ENCODE peak calls at places on chromosomes 5 and 9, in eight cellular contexts. W is GM12878, K is Panc1, T is mammary epithelial cell, P is PC-9, S is GM06990, Z is heart right ventricle, Y is transverse colon. M is an unnamed sample.

GRCh38 chr9:132840980-132841379 is 37.1 kb downstream of the AK8 start:
- DNase-seq in W (no peak), K (no peak), T (no peak), P (no peak), S (no peak), Z (no peak), Y (no peak), M (no peak)

GRCh38 chr9:98191210-98191609 is 1.2 kb downstream of the CORO2A start:
- DNase-seq in W (no peak), K (no peak), T (no peak), P (no peak), S (no peak), Z (no peak), Y (no peak), M (no peak)

GRCh38 chr5:60092671-60093422 is 199.3 kb upstream of the PDE4D start:
- DNase-seq in W (no peak), K (no peak), T (peak; percentile 72), P (peak; percentile 61), S (no peak), Z (no peak), Y (no peak), M (no peak)

GRCh38 chr5:95486185-95486584 is 68.6 kb downstream of the SKIC3 start:
- DNase-seq in W (no peak), K (no peak), T (no peak), P (no peak), S (no peak), Z (no peak), Y (no peak), M (no peak)

GRCh38 chr9:744046-744712 is 97.3 kb upstream of the DMRT1 start:
- DNase-seq in W (no peak), K (no peak), T (no peak), P (no peak), S (no peak), Z (no peak), Y (no peak), M (no peak)

GRCh38 chr9:4855861-4856260 is 63.1 kb downstream of the RCL1 start:
- DNase-seq in W (no peak), K (no peak), T (peak; percentile 25), P (no peak), S (no peak), Z (no peak), Y (peak; percentile 10), M (no peak)

GRCh38 chr9:71191708-71192107 is 70.3 kb upstream of the TRPM3 start:
- DNase-seq in W (no peak), K (no peak), T (no peak), P (no peak), S (no peak), Z (no peak), Y (no peak), M (no peak)

GRCh38 chr5:103617090-103617489 is 54.5 kb upstream of the NUDT12 start:
- DNase-seq in W (no peak), K (no peak), T (no peak), P (no peak), S (no peak), Z (no peak), Y (no peak), M (no peak)

GRCh38 chr9:133627341-133627740 is 8.8 kb upstream of the DBH start:
- DNase-seq in W (no peak), K (no peak), T (no peak), P (no peak), S (no peak), Z (no peak), Y (no peak), M (no peak)

GRCh38 chr5:54646285-54647101 is 128.9 kb downstream of the SNX18 start:
- DNase-seq in W (peak; percentile 48), K (no peak), T (peak; percentile 59), P (no peak), S (peak; percentile 69), Z (peak; percentile 83), Y (peak; percentile 72), M (peak; percentile 65)

GRCh38 chr9:61671276-61671973 is 481.6 kb downstream of the SPATA31A7 start:
- DNase-seq in W (no peak), K (no peak), T (no peak), P (no peak), S (no peak), Z (no peak), Y (peak; percentile 2), M (no peak)

GRCh38 chr5:11292648-11293356 is 531.8 kb upstream of the DAP start:
- DNase-seq in W (no peak), K (no peak), T (no peak), P (no peak), S (no peak), Z (no peak), Y (no peak), M (no peak)

GRCh38 chr5:159504857-159505304 is 174.6 kb upstream of the IL12B start:
- DNase-seq in W (no peak), K (no peak), T (peak; percentile 57), P (peak; percentile 89), S (no peak), Z (peak; percentile 25), Y (no peak), M (no peak)

GRCh38 chr5:154694159-154694558 is 61.0 kb upstream of the LARP1 start:
- DNase-seq in W (no peak), K (no peak), T (no peak), P (no peak), S (no peak), Z (no peak), Y (no peak), M (no peak)

GRCh38 chr9:34992376-34992951 is 2.9 kb downstream of the DNAJB5 start:
- DNase-seq in W (no peak), K (no peak), T (peak; percentile 69), P (no peak), S (peak; percentile 41), Z (peak; percentile 56), Y (peak; percentile 26), M (no peak)

GRCh38 chr9:34989056-34989945 is at the start of gene DNAJB5:
- DNase-seq in W (peak; percentile 97), K (peak; percentile 95), T (peak; percentile 99), P (peak; percentile 92), S (peak; percentile 98), Z (peak; percentile 97), Y (peak; percentile 98), M (peak; percentile 99)

GRCh38 chr9:34991833-34992375 is 2.4 kb downstream of the DNAJB5 start:
- DNase-seq in W (no peak), K (no peak), T (no peak), P (peak; percentile 23), S (peak; percentile 64), Z (peak; percentile 34), Y (no peak), M (no peak)

GRCh38 chr9:34989946-34990635 is 546 bp downstream of the DNAJB5 start:
- DNase-seq in W (no peak), K (no peak), T (no peak), P (no peak), S (peak; percentile 59), Z (peak; percentile 57), Y (peak; percentile 63), M (no peak)

GRCh38 chr9:34990908-34991832 is 1.6 kb downstream of the DNAJB5 start:
- DNase-seq in W (no peak), K (no peak), T (no peak), P (no peak), S (no peak), Z (no peak), Y (no peak), M (no peak)
- H3K4me3 ChIP-seq in W (peak overlapping the region; percentile 26), K (no peak overlapping the region), T (no peak overlapping the region), P (no peak overlapping the region), S (peak overlapping the region; percentile 83), Z (peak overlapping the region; percentile 89), Y (no peak overlapping the region), M (no peak overlapping the region)

GRCh38 chr9:2465921-2466460 is 155.6 kb upstream of the VLDLR start:
- DNase-seq in W (peak; percentile 84), K (no peak), T (peak; percentile 40), P (no peak), S (peak; percentile 40), Z (no peak), Y (peak; percentile 10), M (peak; percentile 46)

GRCh38 chr9:2469681-2470141 is 151.9 kb upstream of the VLDLR start:
- DNase-seq in W (peak; percentile 7), K (no peak), T (peak; percentile 40), P (peak; percentile 22), S (no peak), Z (peak; percentile 23), Y (peak; percentile 51), M (no peak)

GRCh38 chr9:2465516-2465915 is 156.1 kb upstream of the VLDLR start:
- DNase-seq in W (no peak), K (no peak), T (no peak), P (no peak), S (no peak), Z (no peak), Y (no peak), M (no peak)

GRCh38 chr9:2464624-2465023 is 157.0 kb upstream of the VLDLR start:
- DNase-seq in W (no peak), K (no peak), T (no peak), P (no peak), S (no peak), Z (no peak), Y (no peak), M (no peak)

DNA sequence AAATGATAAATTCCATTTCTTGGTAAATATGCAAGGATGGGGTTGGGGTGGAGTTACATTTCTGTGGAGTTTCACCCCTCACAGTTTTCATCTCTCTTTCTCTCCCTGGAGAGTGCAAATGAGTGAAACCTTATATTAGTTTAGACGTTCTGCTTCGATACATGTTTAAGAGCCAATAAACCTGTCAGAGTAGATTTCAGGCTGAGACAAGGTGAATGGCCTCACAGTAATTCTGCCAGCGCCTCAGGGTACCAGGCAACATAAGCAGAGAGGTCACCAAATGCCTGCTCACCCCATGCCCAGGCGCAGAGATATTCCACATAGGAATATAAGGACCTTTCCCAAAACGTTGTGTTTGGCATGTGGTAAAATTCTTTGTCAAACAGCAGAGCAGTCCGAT is 154.9 kb upstream of the VLDLR start:
- DNase-seq in W (no peak), K (no peak), T (no peak), P (no peak), S (no peak), Z (no peak), Y (peak; percentile 12), M (peak; percentile 46)
- TF ChIP-seq CTCF in W (no peak), K (no peak), T (no peak), P (no peak), S (no peak), Z (no peak), Y (no peak), M (no peak)

DNA sequence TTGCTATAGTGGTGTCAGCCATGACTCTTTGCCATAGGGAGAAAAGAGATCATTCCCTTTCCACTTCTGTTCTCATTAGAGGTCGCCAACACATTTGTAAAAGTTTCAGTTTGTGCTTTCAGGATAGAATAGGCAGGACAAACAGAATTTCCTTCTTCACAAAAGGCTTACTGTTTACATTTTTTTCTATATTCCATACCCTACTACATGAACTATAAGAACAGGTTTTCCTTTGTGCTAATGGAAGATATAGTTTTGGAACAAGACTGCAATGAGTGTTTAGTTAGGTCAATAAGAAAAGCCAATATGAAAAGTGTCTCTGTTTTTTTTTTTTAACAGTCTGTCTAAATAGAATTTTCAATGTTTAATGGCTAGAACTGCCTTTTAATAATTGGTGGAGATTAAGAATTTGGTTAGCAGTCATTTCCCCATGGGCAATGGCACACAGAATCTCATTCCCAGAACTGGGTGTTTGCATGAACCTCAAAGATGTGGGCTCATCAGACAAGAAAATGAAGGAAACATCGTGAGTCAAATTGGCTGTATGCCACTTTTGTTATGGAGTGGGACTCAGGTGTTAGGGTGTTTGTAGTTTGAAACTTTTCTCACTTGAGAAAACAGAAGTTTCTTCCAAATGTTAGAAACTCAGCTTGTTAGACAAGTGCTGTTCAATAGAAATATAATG is 75.2 kb upstream of the PRLR start:
- DNase-seq in W (no peak), K (no peak), T (no peak), P (no peak), S (no peak), Z (no peak), Y (no peak), M (no peak)
- H3K4me3 ChIP-seq in W (no peak overlapping the region), K (no peak overlapping the region), T (no peak overlapping the region), P (no peak overlapping the region), S (no peak overlapping the region), Z (no peak overlapping the region), Y (no peak overlapping the region), M (no peak overlapping the region)

GRCh38 chr5:39187873-39188731 is 31.3 kb downstream of the FYB1 start:
- DNase-seq in W (no peak), K (no peak), T (peak; percentile 28), P (no peak), S (no peak), Z (no peak), Y (no peak), M (peak; percentile 78)
- TF ChIP-seq CTCF in W (no peak), K (no peak), T (no peak), P (no peak), S (no peak), Z (no peak), Y (no peak), M (no peak)

M was measured in LNCaP clone FGC.